ENCODE peak calls at places on chromosomes 5 and 9, in ten cellular contexts. I, T, A, U, E, L, B, H, V and Z are unnamed samples.

GRCh38 chr5:163463063-163463435 is 2.6 kb downstream of the HMMR start:
- DNase-seq in I (no peak), T (no peak), A (no peak), U (no peak), E (no peak), L (no peak), B (no peak), H (no peak), V (peak), Z (no peak)

GRCh38 chr9:22079873-22080341 is 70.8 kb upstream of the CDKN2B start:
- DNase-seq in I (no peak), T (peak), A (no peak), U (no peak), E (no peak), L (peak), B (no peak), H (no peak), V (peak), Z (peak)

GRCh38 chr5:111472096-111472495 is 40.2 kb downstream of the STARD4 start:
- DNase-seq in I (no peak), T (no peak), A (no peak), U (no peak), E (no peak), L (no peak), B (no peak), H (no peak), V (no peak), Z (no peak)

GRCh38 chr9:124020520-124021384 is 9.2 kb downstream of the LHX2 start:
- DNase-seq in I (no peak), T (no peak), A (no peak), U (peak), E (no peak), L (no peak), B (peak), H (no peak), V (no peak), Z (no peak)

GRCh38 chr9:126688617-126689016 is 74.9 kb downstream of the LMX1B start:
- DNase-seq in I (no peak), T (no peak), A (no peak), U (peak), E (no peak), L (no peak), B (peak), H (no peak), V (no peak), Z (no peak)

GRCh38 chr5:7897014-7897600 is 28.2 kb downstream of the MTRR start:
- DNase-seq in I (no peak), T (peak), A (no peak), U (peak), E (peak), L (peak), B (peak), H (peak), V (peak), Z (peak)

GRCh38 chr5:134511796-134512660 is 13.4 kb upstream of the JADE2 start:
- DNase-seq in I (no peak), T (peak), A (no peak), U (peak), E (peak), L (peak), B (peak), H (peak), V (peak), Z (peak)

GRCh38 chr9:105832311-105832710 is 138.0 kb downstream of the TMEM38B start:
- DNase-seq in I (no peak), T (peak), A (no peak), U (no peak), E (no peak), L (no peak), B (no peak), H (no peak), V (no peak), Z (peak)

GRCh38 chr5:98570010-98570409 is 203.5 kb upstream of the RGMB start:
- DNase-seq in I (no peak), T (peak), A (no peak), U (no peak), E (no peak), L (peak), B (no peak), H (no peak), V (peak), Z (peak)

GRCh38 chr5:107770051-107770450 is 99.3 kb upstream of the EFNA5 start:
- DNase-seq in I (no peak), T (no peak), A (no peak), U (no peak), E (no peak), L (no peak), B (no peak), H (no peak), V (peak), Z (no peak)

GRCh38 chr5:101860563-101860962 is 435.5 kb downstream of the SLCO4C1 start:
- DNase-seq in I (no peak), T (no peak), A (no peak), U (no peak), E (no peak), L (no peak), B (no peak), H (no peak), V (no peak), Z (no peak)

GRCh38 chr5:43274435-43275114 is 38.6 kb downstream of the HMGCS1 start:
- DNase-seq in I (no peak), T (no peak), A (no peak), U (peak), E (no peak), L (no peak), B (peak), H (no peak), V (no peak), Z (no peak)
- H3K4me3 ChIP-seq in I (no peak), T (no peak), A (no peak), U (no peak), E (no peak), L (no peak), B (no peak), H (no peak), V (no peak), Z (no peak)

DNA sequence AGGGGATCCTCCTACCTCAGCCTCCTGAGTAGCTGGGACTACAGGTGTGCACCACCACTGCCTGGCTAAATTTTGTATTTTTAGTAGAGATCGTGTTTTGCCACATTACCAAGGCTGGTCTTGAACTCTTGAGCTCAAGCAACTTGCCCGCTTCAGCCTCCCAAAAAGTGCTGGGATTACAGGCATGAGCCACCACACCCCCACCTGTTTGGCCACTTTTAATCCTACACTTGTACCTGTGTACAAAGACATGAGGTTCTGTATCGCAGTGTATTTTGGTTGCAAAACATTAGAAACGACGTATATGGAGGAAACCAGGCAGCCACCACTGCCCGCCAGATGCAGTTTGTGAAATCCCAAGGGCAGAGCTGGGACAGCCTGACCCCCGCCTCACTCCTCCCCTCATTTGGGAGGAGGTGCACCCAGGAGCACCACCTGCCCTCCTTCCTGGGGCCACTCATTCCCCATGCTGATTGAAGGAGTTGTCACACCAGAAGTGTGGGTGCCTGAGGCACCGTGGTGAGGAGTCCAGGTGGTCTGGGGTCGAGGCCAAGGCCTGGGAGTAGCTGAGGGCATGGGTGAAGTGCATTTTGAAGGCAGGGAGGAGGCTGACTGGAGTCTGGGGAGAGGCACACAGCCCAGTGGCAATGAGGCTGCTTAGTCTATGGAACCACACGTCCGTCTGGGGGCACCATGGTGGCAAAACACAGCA is 39.3 kb upstream of the OLFM1 start:
- DNase-seq in I (no peak), T (no peak), A (no peak), U (no peak), E (no peak), L (no peak), B (no peak), H (no peak), V (no peak), Z (no peak)
- H3K4me2 ChIP-seq in I (no peak), T (no peak), A (no peak), U (no peak), E (no peak), L (no peak), B (no peak), H (no peak), V (no peak), Z (no peak)

GRCh38 chr5:73940026-73940425 is 314.0 kb downstream of the ARHGEF28 start:
- DNase-seq in I (no peak), T (peak), A (no peak), U (no peak), E (no peak), L (peak), B (no peak), H (peak), V (no peak), Z (peak)

GRCh38 chr5:73938938-73939320 is 312.9 kb downstream of the ARHGEF28 start:
- DNase-seq in I (no peak), T (no peak), A (no peak), U (no peak), E (no peak), L (peak), B (no peak), H (no peak), V (no peak), Z (no peak)

GRCh38 chr5:73939535-73939934 is 313.5 kb downstream of the ARHGEF28 start:
- DNase-seq in I (no peak), T (no peak), A (no peak), U (no peak), E (peak), L (no peak), B (no peak), H (no peak), V (no peak), Z (peak)

GRCh38 chr5:73940747-73941146 is 314.8 kb downstream of the ARHGEF28 start:
- DNase-seq in I (no peak), T (no peak), A (no peak), U (no peak), E (no peak), L (no peak), B (no peak), H (no peak), V (no peak), Z (no peak)

GRCh38 chr5:73938280-73938937 is 312.4 kb downstream of the ARHGEF28 start:
- DNase-seq in I (no peak), T (peak), A (peak), U (no peak), E (peak), L (peak), B (no peak), H (peak), V (peak), Z (peak)
- H3K4me3 ChIP-seq in I (no peak), T (peak), A (no peak), U (no peak), E (no peak), L (peak), B (no peak), H (no peak), V (no peak), Z (peak)

GRCh38 chr9:77747163-77747562 is 99.0 kb upstream of the GNA14 start:
- DNase-seq in I (no peak), T (no peak), A (no peak), U (no peak), E (no peak), L (peak), B (no peak), H (no peak), V (no peak), Z (no peak)

GRCh38 chr9:77743381-77743780 is 95.3 kb upstream of the GNA14 start:
- DNase-seq in I (no peak), T (no peak), A (no peak), U (no peak), E (no peak), L (peak), B (no peak), H (no peak), V (peak), Z (peak)

GRCh38 chr9:77750284-77750683 is 102.2 kb upstream of the GNA14 start:
- DNase-seq in I (no peak), T (no peak), A (no peak), U (no peak), E (no peak), L (peak), B (no peak), H (no peak), V (peak), Z (peak)

GRCh38 chr9:77748214-77748772 is 100.2 kb upstream of the GNA14 start:
- DNase-seq in I (no peak), T (no peak), A (no peak), U (no peak), E (no peak), L (no peak), B (no peak), H (no peak), V (no peak), Z (no peak)

GRCh38 chr9:77744877-77745435 is 96.8 kb upstream of the GNA14 start:
- DNase-seq in I (no peak), T (no peak), A (no peak), U (peak), E (no peak), L (no peak), B (no peak), H (peak), V (peak), Z (no peak)
- H3K4me2 ChIP-seq in I (no peak), T (no peak), A (no peak), U (peak), E (no peak), L (peak), B (no peak), H (no peak), V (no peak), Z (no peak)

DNA sequence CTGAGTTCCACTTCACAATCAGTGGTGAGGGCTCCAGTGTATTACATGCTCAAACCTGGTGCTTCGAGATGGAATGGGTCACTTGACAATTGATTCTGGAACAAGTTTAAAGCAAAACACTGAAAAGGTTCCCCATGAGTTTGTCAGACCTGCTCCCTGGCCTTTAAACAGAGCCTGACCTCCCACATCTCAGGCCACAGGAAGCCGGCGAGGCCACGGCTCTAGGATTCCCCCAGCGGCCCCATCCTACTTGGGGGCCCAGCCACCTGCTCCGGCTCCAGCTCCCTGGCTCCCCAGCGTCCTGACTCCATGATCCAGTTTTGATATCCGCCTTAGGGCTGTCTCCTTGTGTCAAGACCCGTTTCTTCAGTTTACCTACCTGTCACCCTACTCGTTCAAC is 62.0 kb downstream of the TTLL11 start:
- DNase-seq in I (no peak), T (no peak), A (no peak), U (no peak), E (no peak), L (no peak), B (no peak), H (no peak), V (no peak), Z (no peak)
- H3K4me3 ChIP-seq in I (no peak), T (no peak), A (no peak), U (no peak), E (no peak), L (no peak), B (no peak), H (no peak), V (no peak), Z (no peak)

DNA sequence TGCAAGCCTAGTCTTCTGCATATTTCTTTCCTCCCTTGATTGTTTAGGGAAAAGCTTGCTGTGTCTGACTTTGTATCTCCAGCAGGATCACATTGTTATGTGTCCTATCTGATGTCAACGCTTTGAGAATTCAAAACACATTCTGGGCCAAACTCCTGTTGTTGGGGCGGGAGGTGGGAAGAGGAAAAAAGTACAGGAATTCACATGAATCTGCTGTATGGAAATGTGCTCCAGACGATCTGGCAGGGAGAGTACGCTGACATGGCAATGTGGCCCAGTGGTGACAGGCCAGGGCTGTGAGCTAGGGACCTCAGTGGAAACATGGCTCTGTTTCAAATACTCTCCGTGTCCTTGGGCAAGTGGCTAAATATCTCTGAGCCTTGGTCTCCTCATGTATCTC is 87.4 kb upstream of the GNA14 start:
- DNase-seq in I (no peak), T (no peak), A (no peak), U (no peak), E (no peak), L (peak), B (no peak), H (peak), V (no peak), Z (peak)
- H3K4me2 ChIP-seq in I (no peak), T (no peak), A (no peak), U (no peak), E (no peak), L (peak), B (no peak), H (no peak), V (no peak), Z (peak)

DNA sequence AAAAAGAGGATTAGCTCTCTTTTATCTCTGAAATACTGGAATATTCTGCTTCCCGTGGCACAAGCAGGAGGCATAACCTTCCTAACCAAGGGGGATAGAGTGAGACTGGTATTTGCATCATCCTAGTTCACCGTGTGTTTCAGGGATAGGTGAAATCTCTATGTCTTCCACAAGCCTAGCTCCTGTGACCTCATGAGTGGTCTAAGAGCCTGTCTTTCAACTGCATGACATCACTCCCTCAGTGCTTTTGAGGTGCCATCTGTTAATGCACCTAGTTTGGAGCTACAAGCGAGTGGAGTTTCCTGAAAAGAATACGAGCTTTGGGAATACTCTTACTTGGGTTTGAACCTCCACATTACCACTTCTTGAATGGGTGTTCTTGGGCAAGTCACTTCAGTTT is 181.8 kb downstream of the PAPPA start:
- DNase-seq in I (no peak), T (no peak), A (no peak), U (no peak), E (no peak), L (no peak), B (no peak), H (no peak), V (no peak), Z (no peak)
- H3K4me3 ChIP-seq in I (no peak), T (no peak), A (no peak), U (no peak), E (no peak), L (no peak), B (no peak), H (no peak), V (no peak), Z (no peak)

GRCh38 chr5:5144441-5144840 is 4.3 kb downstream of the ADAMTS16 start:
- DNase-seq in I (no peak), T (no peak), A (no peak), U (no peak), E (no peak), L (no peak), B (no peak), H (no peak), V (no peak), Z (no peak)

GRCh38 chr5:5141625-5142527 is 1.7 kb downstream of the ADAMTS16 start:
- DNase-seq in I (peak), T (peak), A (peak), U (peak), E (peak), L (peak), B (peak), H (peak), V (peak), Z (no peak)

GRCh38 chr5:5149154-5149553 is 9.0 kb downstream of the ADAMTS16 start:
- DNase-seq in I (no peak), T (no peak), A (no peak), U (no peak), E (no peak), L (no peak), B (no peak), H (no peak), V (no peak), Z (no peak)

GRCh38 chr5:5146530-5147160 is 6.5 kb downstream of the ADAMTS16 start:
- DNase-seq in I (no peak), T (no peak), A (no peak), U (no peak), E (no peak), L (peak), B (no peak), H (no peak), V (peak), Z (peak)

GRCh38 chr5:5145651-5146529 is 5.8 kb downstream of the ADAMTS16 start:
- DNase-seq in I (no peak), T (no peak), A (peak), U (no peak), E (peak), L (peak), B (no peak), H (no peak), V (peak), Z (peak)
- H3K4me2 ChIP-seq in I (no peak), T (no peak), A (peak), U (no peak), E (peak), L (peak), B (no peak), H (no peak), V (peak), Z (peak)

GRCh38 chr5:52809884-52810283 is 22.2 kb downstream of the ITGA1 start:
- DNase-seq in I (no peak), T (peak), A (no peak), U (no peak), E (no peak), L (peak), B (no peak), H (no peak), V (peak), Z (no peak)
- H3K4me3 ChIP-seq in I (no peak), T (no peak), A (no peak), U (no peak), E (no peak), L (peak), B (no peak), H (no peak), V (peak), Z (no peak)

DNA sequence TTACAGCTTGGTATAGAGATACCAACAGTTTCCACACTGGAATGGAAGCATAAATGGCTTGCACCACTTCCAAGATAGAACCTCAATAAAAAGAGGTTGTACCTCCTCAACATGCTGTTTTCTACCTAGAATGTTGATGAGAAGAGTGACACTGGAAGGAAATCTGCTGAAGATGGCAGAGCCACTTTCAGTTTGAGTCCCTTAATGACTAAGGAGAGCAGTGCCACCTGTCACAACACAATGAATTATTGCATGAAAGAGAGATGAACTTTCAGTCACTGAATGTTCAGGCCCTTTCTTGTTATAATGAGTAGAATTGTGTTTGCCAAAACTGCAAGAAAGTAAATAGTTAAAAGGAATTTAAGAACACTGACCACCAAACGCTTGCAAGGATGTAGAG is 958.5 kb downstream of the DTWD2 start:
- DNase-seq in I (no peak), T (no peak), A (no peak), U (no peak), E (no peak), L (no peak), B (no peak), H (no peak), V (no peak), Z (no peak)
- H3K4me2 ChIP-seq in I (no peak), T (no peak), A (no peak), U (no peak), E (no peak), L (no peak), B (no peak), H (no peak), V (no peak), Z (no peak)